ENCODE peak calls at places on chromosomes 16 and 17, in eight cellular contexts. K is MM.1S, A is neural crest cell, R is lower leg skin, E is lower lobe of right lung, J is AG09319, L is brain microvascular endothelial cell, Y is heart left ventricle. P is an unnamed sample.

GRCh38 chr17:8397636-8398035 is at the start of gene RNF222:
- DNase-seq in K (no peak), A (no peak), R (peak), E (no peak), J (no peak), L (no peak), Y (no peak), P (no peak)

GRCh38 chr17:1617620-1618174 is 10.9 kb downstream of the SLC43A2 start:
- DNase-seq in K (no peak), A (no peak), R (no peak), E (no peak), J (peak), L (peak), Y (no peak), P (no peak)

GRCh38 chr16:7835032-7835431 is 502.4 kb downstream of the RBFOX1 start:
- DNase-seq in K (no peak), A (no peak), R (no peak), E (no peak), J (no peak), L (no peak), Y (no peak), P (no peak)

GRCh38 chr17:21134559-21134958 is 7.8 kb downstream of the DHRS7B start:
- DNase-seq in K (no peak), A (no peak), R (no peak), E (no peak), J (no peak), L (no peak), Y (no peak), P (no peak)

GRCh38 chr16:31216552-31217530 is at the start of gene PYDC1:
- DNase-seq in K (no peak), A (no peak), R (no peak), E (peak), J (no peak), L (no peak), Y (no peak), P (no peak)

GRCh38 chr17:80109713-80110446 is 8.5 kb downstream of the GAA start:
- DNase-seq in K (no peak), A (no peak), R (peak), E (no peak), J (no peak), L (no peak), Y (no peak), P (no peak)

GRCh38 chr16:73319747-73320146 is 271.8 kb upstream of the ZFHX3 start:
- DNase-seq in K (no peak), A (no peak), R (no peak), E (no peak), J (no peak), L (no peak), Y (no peak), P (no peak)

GRCh38 chr16:64952177-64952576 is 169.7 kb downstream of the CDH11 start:
- DNase-seq in K (no peak), A (no peak), R (no peak), E (no peak), J (peak), L (peak), Y (no peak), P (no peak)

GRCh38 chr17:44792276-44792675 is 33.5 kb downstream of the ADAM11 start:
- DNase-seq in K (no peak), A (no peak), R (peak), E (no peak), J (no peak), L (peak), Y (no peak), P (no peak)

GRCh38 chr17:4505187-4505586 is 6.5 kb downstream of the SPNS2 start:
- DNase-seq in K (no peak), A (no peak), R (no peak), E (no peak), J (no peak), L (no peak), Y (no peak), P (no peak)

GRCh38 chr16:54242199-54242598 is 44.4 kb downstream of the IRX3 start:
- DNase-seq in K (no peak), A (no peak), R (peak), E (no peak), J (no peak), L (no peak), Y (no peak), P (no peak)

GRCh38 chr17:20996724-20997615 is 45.8 kb downstream of the USP22 start:
- DNase-seq in K (no peak), A (no peak), R (no peak), E (no peak), J (no peak), L (no peak), Y (no peak), P (no peak)

GRCh38 chr17:63702223-63702577 is 2.3 kb upstream of the LIMD2 start:
- DNase-seq in K (no peak), A (no peak), R (no peak), E (peak), J (no peak), L (no peak), Y (no peak), P (peak)

GRCh38 chr17:32503251-32504165 is 16.7 kb downstream of the CDK5R1 start:
- DNase-seq in K (peak), A (no peak), R (no peak), E (no peak), J (no peak), L (no peak), Y (no peak), P (peak)

GRCh38 chr16:22948603-22949368 is 134.8 kb downstream of the HS3ST2 start:
- DNase-seq in K (peak), A (peak), R (peak), E (peak), J (peak), L (peak), Y (peak), P (peak)

GRCh38 chr17:12599185-12599920 is 66.3 kb upstream of the MYOCD start:
- DNase-seq in K (no peak), A (no peak), R (no peak), E (no peak), J (no peak), L (peak), Y (no peak), P (no peak)

GRCh38 chr17:78323821-78324390 is 36.0 kb downstream of the SOCS3 start:
- DNase-seq in K (no peak), A (no peak), R (no peak), E (no peak), J (no peak), L (no peak), Y (no peak), P (no peak)

GRCh38 chr17:78781339-78782304 is at the start of gene CYTH1:
- DNase-seq in K (peak), A (peak), R (peak), E (peak), J (no peak), L (no peak), Y (peak), P (no peak)

GRCh38 chr17:43170766-43171681 is at the start of gene NBR1:
- DNase-seq in K (peak), A (peak), R (peak), E (peak), J (peak), L (peak), Y (peak), P (peak)

GRCh38 chr17:43171761-43172487 is 910 bp downstream of the NBR1 start:
- DNase-seq in K (peak), A (no peak), R (no peak), E (no peak), J (peak), L (peak), Y (peak), P (no peak)

GRCh38 chr17:43175213-43176118 is 4.5 kb downstream of the NBR1 start:
- DNase-seq in K (no peak), A (no peak), R (no peak), E (no peak), J (no peak), L (peak), Y (no peak), P (no peak)

GRCh38 chr17:43169561-43170139 is 1.4 kb upstream of the NBR1 start:
- DNase-seq in K (no peak), A (no peak), R (peak), E (peak), J (no peak), L (no peak), Y (peak), P (peak)

DNA sequence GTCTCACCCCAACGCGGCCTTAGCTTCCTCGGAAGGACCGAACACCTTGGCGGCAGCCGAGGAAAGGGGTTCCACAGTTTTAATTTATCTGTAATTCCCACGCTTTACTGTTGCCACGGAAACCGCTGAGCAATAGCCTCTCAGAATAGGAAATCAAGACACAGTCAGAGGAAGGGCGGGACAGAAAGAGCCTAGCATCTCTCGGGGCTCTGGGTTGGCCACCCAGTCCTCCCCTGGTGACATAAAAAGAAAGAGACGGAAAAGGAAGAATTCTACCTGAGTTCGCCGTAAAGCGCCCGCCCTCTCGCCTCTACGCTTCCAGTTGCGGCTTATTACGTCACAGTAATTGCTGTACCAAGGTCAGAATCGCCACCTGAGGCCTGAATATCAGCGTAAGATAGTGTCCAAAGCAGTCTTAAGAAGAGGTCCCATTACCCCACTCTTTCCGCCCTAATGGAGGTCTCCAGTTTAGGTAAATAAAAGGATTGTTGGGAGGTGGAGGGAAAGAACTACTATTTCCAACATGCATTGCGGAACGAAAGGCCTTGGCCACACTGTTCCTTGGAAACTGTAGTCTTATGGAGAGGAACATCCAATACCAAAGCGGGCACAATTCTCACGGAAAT is 761 bp upstream of the NBR1 start:
- DNase-seq in K (peak), A (peak), R (peak), E (peak), J (peak), L (peak), Y (peak), P (peak)
- TF ChIP-seq CTCF in K (no peak), A (no peak), R (no peak), E (no peak), J (no peak), L (no peak), Y (no peak), P (no peak)

DNA sequence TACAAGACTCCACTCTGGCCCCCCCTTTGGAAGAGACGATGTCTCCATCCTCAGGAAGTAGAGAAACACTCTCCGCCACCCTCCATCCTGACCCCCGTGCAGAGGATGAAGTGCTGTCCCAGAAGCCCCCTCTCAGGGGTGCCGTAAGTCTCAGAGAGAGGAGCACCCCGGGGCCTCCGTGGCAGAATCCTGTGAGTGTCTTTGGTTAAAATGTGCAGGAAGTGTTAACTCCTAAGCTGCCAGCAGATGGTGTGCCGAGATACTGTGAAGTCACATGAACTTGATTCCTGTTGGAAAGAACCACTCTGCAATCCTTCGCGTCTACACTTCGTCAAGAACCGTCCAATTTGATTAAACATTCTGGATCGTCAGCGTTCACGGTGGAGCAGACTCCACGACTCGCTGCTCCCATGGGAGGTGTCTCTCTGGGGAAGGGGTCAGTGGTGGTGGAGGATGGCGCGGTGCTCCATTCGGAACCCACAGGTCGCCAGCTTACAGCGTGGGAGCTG is 5.6 kb downstream of the BANP start:
- DNase-seq in K (no peak), A (peak), R (no peak), E (no peak), J (no peak), L (peak), Y (no peak), P (peak)
- TF ChIP-seq CTCF in K (no peak), A (peak), R (no peak), E (no peak), J (peak), L (peak), Y (no peak), P (peak)

DNA sequence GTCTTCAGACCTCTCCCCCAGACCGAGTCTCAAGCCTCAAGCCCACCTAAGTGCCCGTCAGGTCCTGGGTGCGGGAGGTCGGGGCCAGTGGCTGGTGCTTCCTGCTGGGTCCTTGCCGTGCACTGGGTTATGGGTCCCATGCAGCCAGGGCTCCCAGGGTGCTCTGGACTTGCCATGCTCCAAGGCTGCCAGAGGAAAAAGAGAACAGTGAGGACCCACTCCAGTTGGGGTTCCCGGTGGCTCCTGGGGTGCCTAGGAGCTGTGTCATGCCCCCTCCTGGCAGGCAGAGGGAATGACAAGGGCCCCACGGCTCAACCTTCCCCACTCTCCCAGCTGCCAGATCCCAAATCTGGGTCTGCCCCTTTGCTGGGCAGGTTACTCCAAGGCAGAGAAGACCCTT is 3.8 kb downstream of the SNX20 start:
- DNase-seq in K (no peak), A (no peak), R (no peak), E (peak), J (no peak), L (no peak), Y (no peak), P (no peak)
- TF ChIP-seq CTCF in K (peak), A (peak), R (no peak), E (peak), J (peak), L (peak), Y (peak), P (peak)

GRCh38 chr16:46607529-46607928 is 13.7 kb downstream of the SHCBP1 start:
- DNase-seq in K (peak), A (no peak), R (no peak), E (no peak), J (peak), L (no peak), Y (no peak), P (no peak)
- TF ChIP-seq CTCF in K (peak), A (peak), R (no peak), E (peak), J (peak), L (no peak), Y (peak), P (peak)

DNA sequence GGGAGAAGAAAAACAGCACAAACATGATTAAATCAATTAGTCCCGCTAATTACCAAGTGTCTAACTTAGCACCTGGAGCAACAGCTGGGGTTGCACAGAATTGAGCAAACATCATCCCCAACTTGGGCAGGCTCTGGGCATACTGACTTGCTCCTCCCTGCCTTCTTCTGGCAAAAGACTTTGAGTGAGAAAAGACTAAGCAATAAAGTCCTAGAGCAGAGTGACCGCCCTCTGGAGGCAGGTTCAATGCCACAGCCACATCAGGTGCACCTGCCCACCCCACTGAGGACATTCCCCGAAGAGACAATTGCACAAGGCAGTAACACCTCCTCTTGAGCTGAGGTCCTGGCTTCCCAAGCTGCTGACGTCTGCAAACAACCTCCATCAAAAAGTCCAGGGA is 358.3 kb downstream of the SOX9 start:
- DNase-seq in K (no peak), A (no peak), R (no peak), E (no peak), J (no peak), L (no peak), Y (no peak), P (no peak)
- TF ChIP-seq CTCF in K (no peak), A (no peak), R (no peak), E (no peak), J (no peak), L (no peak), Y (no peak), P (no peak)

GRCh38 chr17:43543771-43544575 is 2.2 kb downstream of the ETV4 start:
- DNase-seq in K (no peak), A (no peak), R (no peak), E (no peak), J (no peak), L (no peak), Y (no peak), P (no peak)
- TF ChIP-seq CTCF in K (no peak), A (no peak), R (no peak), E (no peak), J (no peak), L (no peak), Y (no peak), P (peak)

P was measured in GM10248.